ENCODE peak calls at places on chromosomes 2 and 18, in nine cellular contexts. X, H, I, D, F, L, V, P and U are unnamed samples.

GRCh38 chr2:216918088-216918680 is 58.3 kb upstream of the TNP1 start:
- DNase-seq in H (no peak), X (no peak), I (no peak), L (peak), V (peak), P (no peak), D (peak), F (no peak), U (peak)

GRCh38 chr2:1655461-1655860 is 88.9 kb downstream of the PXDN start:
- DNase-seq in X (no peak), D (no peak), L (no peak), F (peak), P (no peak), V (no peak), I (no peak), H (no peak), U (peak)

GRCh38 chr18:74196220-74197119 is 48.1 kb downstream of the TIMM21 start:
- DNase-seq in X (peak), L (peak), P (peak), H (no peak), V (peak), F (peak), D (no peak), I (peak), U (no peak)

GRCh38 chr2:98583516-98583865 is 24.8 kb downstream of the COA5 start:
- DNase-seq in L (no peak), P (no peak), H (no peak), F (no peak), V (no peak), D (no peak), I (no peak), X (no peak), U (no peak)

GRCh38 chr18:51149605-51150429 is 47.7 kb downstream of the MEX3C start:
- DNase-seq in I (no peak), D (no peak), H (no peak), X (no peak), P (no peak), V (no peak), L (no peak), F (no peak), U (no peak)

GRCh38 chr2:44638649-44639048 is 276.9 kb downstream of the CAMKMT start:
- DNase-seq in F (no peak), P (no peak), I (no peak), V (no peak), X (peak), H (no peak), D (peak), L (no peak), U (no peak)

GRCh38 chr2:17309741-17310339 is 208.4 kb downstream of the RAD51AP2 start:
- DNase-seq in X (peak), V (peak), I (peak), D (peak), L (no peak), F (peak), H (peak), P (no peak), U (no peak)

GRCh38 chr18:49849331-49850217 is 36.2 kb upstream of the ACAA2 start:
- DNase-seq in X (no peak), L (no peak), I (peak), H (peak), D (peak), P (no peak), F (peak), V (peak), U (no peak)

GRCh38 chr18:7370812-7371211 is 139.9 kb downstream of the LRRC30 start:
- DNase-seq in I (no peak), D (peak), P (no peak), H (no peak), L (peak), V (peak), F (no peak), X (no peak), U (peak)

GRCh38 chr2:168315331-168316072 is 68.1 kb upstream of the STK39 start:
- DNase-seq in L (no peak), V (no peak), I (no peak), H (no peak), X (no peak), D (no peak), F (no peak), P (no peak), U (no peak)
- H3K27ac ChIP-seq in L (no peak), V (no peak), I (no peak), H (no peak), X (no peak), D (peak), F (no peak), P (no peak), U (no peak)

GRCh38 chr2:202687276-202687675 is 52.5 kb downstream of the FAM117B start:
- DNase-seq in V (no peak), I (no peak), D (no peak), P (no peak), H (no peak), L (no peak), F (no peak), X (no peak), U (no peak)
- H3K27ac ChIP-seq in V (no peak), I (no peak), D (no peak), P (no peak), H (no peak), L (no peak), F (no peak), X (no peak), U (no peak)

DNA sequence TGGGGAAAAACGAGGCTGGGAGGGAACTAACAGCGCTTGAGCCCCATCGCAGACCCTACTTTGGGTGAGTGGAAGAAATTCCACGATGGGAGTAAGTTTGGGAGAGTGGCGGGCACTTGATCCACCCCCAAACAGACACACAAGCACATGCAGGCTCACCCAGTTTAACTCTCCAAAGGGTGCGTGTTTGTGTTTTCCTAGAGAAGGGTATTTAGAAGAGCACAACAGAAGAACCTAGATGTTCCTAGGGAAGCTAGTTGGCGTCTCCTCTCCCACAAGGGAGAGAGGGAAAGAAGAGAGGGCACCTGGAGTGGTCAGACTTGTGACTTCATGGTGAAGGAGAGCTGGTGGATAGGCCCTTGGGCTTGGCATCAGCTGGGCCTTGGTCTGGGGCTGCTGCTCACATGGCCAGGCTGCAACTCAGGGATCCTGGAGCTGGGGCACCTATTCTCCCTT is 3.2 kb downstream of the GATA6 start:
- DNase-seq in V (no peak), L (no peak), X (peak), P (no peak), I (no peak), F (no peak), H (peak), D (peak), U (peak)
- H3K27ac ChIP-seq in V (no peak), L (peak), X (peak), P (no peak), I (no peak), F (no peak), H (peak), D (peak), U (peak)

GRCh38 chr2:70011786-70012185 is 50.4 kb upstream of the ASPRV1 start:
- DNase-seq in F (no peak), D (no peak), X (no peak), L (no peak), V (no peak), H (no peak), I (no peak), P (no peak), U (no peak)
- H3K27ac ChIP-seq in F (no peak), D (no peak), X (no peak), L (no peak), V (no peak), H (no peak), I (no peak), P (no peak), U (no peak)

GRCh38 chr2:152924722-152925121 is 206.3 kb downstream of the ARL6IP6 start:
- DNase-seq in F (no peak), V (no peak), X (no peak), I (no peak), D (no peak), H (no peak), P (no peak), L (no peak), U (no peak)

GRCh38 chr2:152920846-152921245 is 202.4 kb downstream of the ARL6IP6 start:
- DNase-seq in X (peak), L (no peak), V (no peak), H (no peak), I (no peak), F (no peak), D (no peak), P (peak), U (no peak)

GRCh38 chr2:152925540-152926448 is 207.4 kb downstream of the ARL6IP6 start:
- DNase-seq in V (peak), L (peak), P (peak), D (peak), I (peak), H (peak), F (peak), X (peak), U (peak)

GRCh38 chr2:152929628-152930027 is 211.2 kb downstream of the ARL6IP6 start:
- DNase-seq in H (no peak), D (no peak), I (no peak), X (no peak), L (no peak), V (no peak), P (no peak), F (no peak), U (no peak)

GRCh38 chr2:152924219-152924618 is 205.8 kb downstream of the ARL6IP6 start:
- DNase-seq in P (no peak), X (no peak), V (no peak), I (no peak), H (no peak), D (no peak), L (no peak), F (no peak), U (no peak)
- H3K27ac ChIP-seq in P (no peak), X (no peak), V (no peak), I (no peak), H (no peak), D (no peak), L (no peak), F (no peak), U (no peak)

DNA sequence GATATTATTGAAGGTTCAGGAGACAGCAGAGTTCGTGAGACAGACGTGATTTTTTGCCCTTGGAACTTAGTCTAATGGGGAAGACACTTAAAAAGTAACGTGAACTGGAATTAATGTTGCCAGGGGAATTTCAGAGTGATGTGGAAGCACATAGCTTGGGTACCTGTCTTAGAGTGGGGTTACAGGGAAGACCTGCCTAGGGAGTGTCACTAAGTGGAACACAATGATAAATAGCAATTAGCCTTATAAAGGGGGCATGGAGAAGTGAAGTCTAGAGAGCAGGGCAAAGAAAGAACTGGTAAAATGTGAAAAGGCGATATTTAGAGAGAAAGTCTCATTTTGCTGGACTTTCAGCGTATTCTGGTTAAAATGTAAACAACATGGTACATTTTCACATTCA is 306.0 kb upstream of the TCF4 start:
- DNase-seq in D (no peak), L (no peak), P (no peak), I (no peak), V (no peak), X (no peak), F (no peak), H (no peak), U (no peak)
- H3K27ac ChIP-seq in D (no peak), L (no peak), P (no peak), I (no peak), V (no peak), X (peak), F (no peak), H (no peak), U (no peak)